ENCODE peak calls at places on chromosomes 7 and 10, in five cellular contexts. C is IMR-90, N is A549, J is spleen, T is uterus. H is an unnamed sample.
A peak's percentile ranks its signal among the peaks of the same experiment; 100 is the strongest.

GRCh38 chr10:48938990-48939536 is 577 bp downstream of the LRRC18 start:
- DNase-seq in C (no peak), J (no peak), N (no peak), T (no peak), H (no peak)

GRCh38 chr7:73779517-73779916 is 9.4 kb upstream of the CLDN3 start:
- DNase-seq in C (no peak), J (no peak), N (no peak), T (no peak), H (no peak)

GRCh38 chr7:68770649-68771048 is 827.6 kb upstream of the AUTS2 start:
- DNase-seq in T (no peak), C (no peak), N (no peak), J (no peak), H (no peak)

GRCh38 chr7:46786221-46786951 is 795.5 kb downstream of the TNS3 start:
- DNase-seq in T (no peak), N (peak; percentile 33), C (peak; percentile 43), J (no peak), H (no peak)

GRCh38 chr7:107035446-107035845 is 9.1 kb upstream of the PRKAR2B start:
- DNase-seq in N (peak; percentile 59), J (no peak), C (peak; percentile 95), T (peak; percentile 25), H (no peak)

GRCh38 chr10:103648231-103648950 is 154.9 kb downstream of the NEURL1 start:
- DNase-seq in N (no peak), T (no peak), J (no peak), C (no peak), H (no peak)

GRCh38 chr7:80809545-80809944 is 109.3 kb downstream of the SEMA3C start:
- DNase-seq in J (no peak), N (no peak), T (no peak), C (no peak), H (no peak)

GRCh38 chr10:14583252-14583651 is 191.4 kb downstream of the FAM107B start:
- DNase-seq in N (no peak), J (peak; percentile 88), T (no peak), C (no peak), H (peak; percentile 72)

GRCh38 chr10:24790599-24790998 is 66.9 kb upstream of the ARHGAP21 start:
- DNase-seq in C (no peak), J (no peak), T (no peak), N (no peak), H (no peak)

GRCh38 chr7:135811513-135811912 is 62.9 kb upstream of the FAM180A start:
- DNase-seq in N (no peak), J (no peak), C (peak; percentile 76), T (no peak), H (no peak)

GRCh38 chr7:27745064-27745583 is 5.2 kb downstream of the TAX1BP1 start:
- DNase-seq in J (no peak), T (no peak), C (peak; percentile 84), N (peak; percentile 90), H (no peak)

GRCh38 chr7:610531-611280 is 91.1 kb upstream of the PDGFA start:
- DNase-seq in C (peak; percentile 12), N (no peak), J (peak; percentile 62), T (peak; percentile 66), H (no peak)

GRCh38 chr10:58282615-58283014 is 13.7 kb downstream of the CISD1 start:
- DNase-seq in C (no peak), T (no peak), J (no peak), N (no peak), H (no peak)

GRCh38 chr7:29639386-29639785 is 75.8 kb downstream of the PRR15 start:
- DNase-seq in T (no peak), C (no peak), J (no peak), N (no peak), H (no peak)

GRCh38 chr7:74498996-74499834 is 45.5 kb downstream of the GTF2IRD1 start:
- DNase-seq in T (no peak), C (no peak), N (no peak), J (no peak), H (no peak)

GRCh38 chr7:87624628-87625027 is 3.6 kb upstream of the RUNDC3B start:
- DNase-seq in J (no peak), N (no peak), C (no peak), T (no peak), H (no peak)

GRCh38 chr7:149209518-149210269 is 14.3 kb downstream of the ZNF282 start:
- DNase-seq in J (no peak), T (no peak), C (peak; percentile 55), N (peak; percentile 74), H (peak; percentile 45)

GRCh38 chr10:49632406-49633317 is 18.8 kb downstream of the CHAT start:
- DNase-seq in C (peak; percentile 2), T (no peak), N (no peak), J (peak; percentile 60), H (no peak)

GRCh38 chr7:81267508-81267907 is 348.7 kb upstream of the SEMA3C start:
- DNase-seq in T (no peak), J (no peak), C (peak; percentile 43), N (peak; percentile 25), H (no peak)

GRCh38 chr7:44630791-44631457 is 24.5 kb downstream of the OGDH start:
- DNase-seq in J (no peak), C (no peak), T (no peak), N (no peak), H (no peak)

GRCh38 chr10:71631007-71631859 is 88.3 kb downstream of the C10orf105 start:
- DNase-seq in C (no peak), N (no peak), J (no peak), T (no peak), H (no peak)

GRCh38 chr10:101063162-101063525 is 1.4 kb downstream of the KAZALD1 start:
- DNase-seq in T (no peak), C (no peak), J (no peak), N (no peak), H (no peak)

GRCh38 chr7:17236603-17237002 is 61.8 kb upstream of the AHR start:
- DNase-seq in C (peak; percentile 32), J (no peak), T (no peak), N (no peak), H (no peak)

GRCh38 chr10:36801660-36802059 is 323.7 kb upstream of the ANKRD30A start:
- DNase-seq in N (no peak), C (no peak), T (no peak), J (no peak), H (no peak)

GRCh38 chr7:10436302-10436701 is 537.4 kb upstream of the PHF14 start:
- DNase-seq in C (no peak), J (no peak), T (no peak), N (no peak), H (no peak)

GRCh38 chr7:46321556-46322205 is 400.6 kb upstream of the IGFBP3 start:
- DNase-seq in C (peak; percentile 68), T (no peak), N (peak; percentile 31), J (no peak), H (no peak)

GRCh38 chr10:34815174-34816066 is at the start of gene PARD3:
- DNase-seq in C (peak; percentile 51), N (peak; percentile 71), T (peak; percentile 60), J (peak; percentile 62), H (peak; percentile 73)

GRCh38 chr10:74977072-74977471 is 134.4 kb upstream of the SAMD8 start:
- DNase-seq in T (no peak), N (no peak), C (no peak), J (no peak), H (no peak)

GRCh38 chr7:29189743-29190201 is 4.8 kb upstream of the CHN2 start:
- DNase-seq in T (peak; percentile 25), C (no peak), J (peak; percentile 86), N (peak; percentile 40), H (peak; percentile 67)

GRCh38 chr7:105802611-105803520 is 73.5 kb downstream of the ATXN7L1 start:
- DNase-seq in J (no peak), C (peak; percentile 49), T (no peak), N (no peak), H (no peak)

GRCh38 chr10:126663880-126664279 is 6.6 kb downstream of the C10orf90 start:
- DNase-seq in J (no peak), T (no peak), N (no peak), C (peak; percentile 0), H (no peak)

GRCh38 chr7:98930921-98931320 is 52.6 kb downstream of the TRRAP start:
- DNase-seq in J (no peak), T (no peak), C (peak; percentile 34), N (no peak), H (no peak)

GRCh38 chr7:12754179-12754578 is 66.7 kb downstream of the ARL4A start:
- DNase-seq in T (no peak), N (no peak), J (no peak), C (peak; percentile 16), H (no peak)
- H3K27ac ChIP-seq in T (no peak overlapping the region), N (no peak overlapping the region), J (no peak overlapping the region), C (no peak overlapping the region), H (no peak overlapping the region)

GRCh38 chr7:20797174-20798080 is 10.7 kb upstream of the SP8 start:
- DNase-seq in J (no peak), T (no peak), N (peak; percentile 38), C (no peak), H (no peak)
- TF ChIP-seq POLR2A in J (no peak), T (no peak), N (no peak), C (no peak), H (no peak)

GRCh38 chr10:5479481-5480161 is 19.7 kb downstream of the CALML5 start:
- DNase-seq in T (no peak), N (no peak), J (no peak), C (no peak), H (no peak)
- H3K27ac ChIP-seq in T (no peak overlapping the region), N (no peak overlapping the region), J (no peak overlapping the region), C (no peak overlapping the region), H (no peak overlapping the region)

GRCh38 chr10:125472037-125472607 is 210.8 kb downstream of the TEX36 start:
- DNase-seq in J (no peak), N (no peak), C (no peak), T (no peak), H (peak; percentile 56)

GRCh38 chr10:125468273-125468672 is 214.7 kb downstream of the TEX36 start:
- DNase-seq in N (no peak), J (no peak), C (no peak), T (no peak), H (no peak)

GRCh38 chr10:125479059-125479458 is 203.9 kb downstream of the TEX36 start:
- DNase-seq in C (peak; percentile 4), T (no peak), J (no peak), N (no peak), H (no peak)

GRCh38 chr10:125473138-125473793 is 209.7 kb downstream of the TEX36 start:
- DNase-seq in C (no peak), J (no peak), N (no peak), T (no peak), H (no peak)
- TF ChIP-seq POLR2A in C (no peak), J (no peak), N (no peak), T (no peak), H (no peak)

GRCh38 chr10:7410800-7411670 is at the start of gene SFMBT2:
- DNase-seq in T (peak; percentile 58), N (peak; percentile 75), J (peak; percentile 91), C (peak; percentile 49), H (peak; percentile 59)
- H3K27ac ChIP-seq in T (peak within 1 kb of the TSS; percentile 82), N (peak within 1 kb of the TSS; percentile 86), J (peak within 1 kb of the TSS; percentile 87), C (no peak within 1 kb of the TSS), H (peak within 1 kb of the TSS; percentile 74)

GRCh38 chr10:17238445-17239275 is 10.6 kb downstream of the VIM start:
- DNase-seq in T (no peak), J (no peak), N (peak; percentile 44), C (peak; percentile 80), H (no peak)
- TF ChIP-seq POLR2A in T (no peak), J (no peak), N (no peak), C (peak; percentile 94), H (no peak)